ENCODE peak calls at places on chromosomes 16 and 17, in four cellular contexts. C is tibial nerve, B is Peyer's patch, F is pancreas. S is an unnamed sample. For H3K4me1, the result is how much of the 10 kb centered on the place peaks cover.

GRCh38 chr16:82156761-82157654 is 13.0 kb downstream of the MPHOSPH6 start:
- DNase-seq in F (no peak), B (no peak), C (no peak), S (no peak)

GRCh38 chr17:50672831-50673551 is 34.7 kb downstream of the ANKRD40 start:
- DNase-seq in B (no peak), C (no peak), F (peak), S (no peak)

GRCh38 chr17:28484296-28484695 is 10.9 kb downstream of the SLC13A2 start:
- DNase-seq in F (no peak), B (no peak), C (no peak), S (no peak)

GRCh38 chr16:55643161-55643970 is 12.4 kb upstream of the SLC6A2 start:
- DNase-seq in F (no peak), C (no peak), B (no peak), S (peak)

GRCh38 chr17:40314557-40314953 is 5.6 kb downstream of the RARA start:
- DNase-seq in F (peak), C (peak), B (peak), S (peak)

GRCh38 chr16:68065716-68066305 is 19.4 kb upstream of the NFATC3 start:
- DNase-seq in F (no peak), B (peak), C (no peak), S (no peak)

GRCh38 chr16:68289621-68290329 is 21.0 kb downstream of the SLC7A6OS start:
- DNase-seq in F (no peak), B (peak), C (no peak), S (no peak)

GRCh38 chr16:71916397-71916920 is 21.1 kb downstream of the IST1 start:
- DNase-seq in B (no peak), F (no peak), C (no peak), S (no peak)

GRCh38 chr16:12617401-12617819 is 186.3 kb downstream of the CPPED1 start:
- DNase-seq in C (no peak), F (no peak), B (no peak), S (no peak)

GRCh38 chr17:50972579-50972978 is 106.4 kb upstream of the TOB1 start:
- DNase-seq in B (no peak), F (no peak), C (no peak), S (no peak)

GRCh38 chr16:12097523-12098428 is 121.2 kb downstream of the SNX29 start:
- DNase-seq in F (no peak), B (no peak), C (no peak), S (no peak)

GRCh38 chr17:19265755-19266154 is 28.6 kb downstream of the EPN2 start:
- DNase-seq in B (no peak), C (no peak), F (no peak), S (no peak)

GRCh38 chr16:78684040-78684611 is 584.7 kb downstream of the WWOX start:
- DNase-seq in F (no peak), C (peak), B (peak), S (peak)

GRCh38 chr16:57755061-57755684 is 19.6 kb downstream of the KATNB1 start:
- DNase-seq in C (no peak), B (no peak), F (no peak), S (no peak)

GRCh38 chr16:68900009-68900408 is 56.7 kb downstream of the TANGO6 start:
- DNase-seq in F (no peak), B (no peak), C (no peak), S (no peak)

DNA sequence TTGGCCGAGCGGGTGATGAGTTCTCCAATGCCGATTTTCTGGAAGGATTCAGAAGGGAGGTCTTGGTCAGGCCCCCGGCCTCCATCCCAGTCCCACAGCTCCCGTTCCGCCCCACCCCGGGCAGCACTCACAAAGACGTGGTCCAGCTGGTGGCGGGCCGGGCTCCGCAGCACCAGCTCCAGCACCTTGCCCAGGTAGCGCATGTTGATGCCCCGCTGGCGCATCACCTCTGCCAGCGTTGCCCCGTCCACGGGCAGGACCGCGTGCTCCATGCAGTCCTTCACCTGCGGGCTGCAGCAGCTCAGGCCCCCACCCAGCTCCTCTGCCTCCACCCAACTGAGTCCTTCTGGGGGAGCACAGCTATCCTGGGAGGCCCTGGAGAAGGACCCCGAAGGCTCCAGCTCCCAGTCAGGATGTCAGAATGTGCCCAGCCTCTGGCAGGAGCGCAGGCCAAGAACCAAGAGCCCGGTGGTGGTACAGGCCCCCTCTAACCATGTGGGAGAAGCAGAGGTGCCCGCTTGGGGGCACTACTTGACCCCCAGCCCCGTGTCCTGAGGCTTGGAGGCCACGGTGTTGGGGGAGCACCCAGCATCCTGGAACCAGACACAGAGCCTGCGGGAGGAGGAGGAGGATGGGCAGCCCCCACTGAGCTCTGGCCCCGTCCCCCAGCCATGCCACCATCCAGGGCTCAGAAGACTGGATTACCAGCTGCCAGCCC is 16.2 kb downstream of the CLUH start:
- DNase-seq in B (peak), F (peak), C (no peak), S (no peak)
- H3K4me1 ChIP-seq in B (under half), F (under half), C (under half), S (under half)

GRCh38 chr17:83173997-83174858 is 94.8 kb downstream of the METRNL start:
- DNase-seq in F (peak), C (peak), B (peak), S (no peak)
- TF ChIP-seq CTCF in F (no peak), C (no peak), B (no peak), S (no peak)

DNA sequence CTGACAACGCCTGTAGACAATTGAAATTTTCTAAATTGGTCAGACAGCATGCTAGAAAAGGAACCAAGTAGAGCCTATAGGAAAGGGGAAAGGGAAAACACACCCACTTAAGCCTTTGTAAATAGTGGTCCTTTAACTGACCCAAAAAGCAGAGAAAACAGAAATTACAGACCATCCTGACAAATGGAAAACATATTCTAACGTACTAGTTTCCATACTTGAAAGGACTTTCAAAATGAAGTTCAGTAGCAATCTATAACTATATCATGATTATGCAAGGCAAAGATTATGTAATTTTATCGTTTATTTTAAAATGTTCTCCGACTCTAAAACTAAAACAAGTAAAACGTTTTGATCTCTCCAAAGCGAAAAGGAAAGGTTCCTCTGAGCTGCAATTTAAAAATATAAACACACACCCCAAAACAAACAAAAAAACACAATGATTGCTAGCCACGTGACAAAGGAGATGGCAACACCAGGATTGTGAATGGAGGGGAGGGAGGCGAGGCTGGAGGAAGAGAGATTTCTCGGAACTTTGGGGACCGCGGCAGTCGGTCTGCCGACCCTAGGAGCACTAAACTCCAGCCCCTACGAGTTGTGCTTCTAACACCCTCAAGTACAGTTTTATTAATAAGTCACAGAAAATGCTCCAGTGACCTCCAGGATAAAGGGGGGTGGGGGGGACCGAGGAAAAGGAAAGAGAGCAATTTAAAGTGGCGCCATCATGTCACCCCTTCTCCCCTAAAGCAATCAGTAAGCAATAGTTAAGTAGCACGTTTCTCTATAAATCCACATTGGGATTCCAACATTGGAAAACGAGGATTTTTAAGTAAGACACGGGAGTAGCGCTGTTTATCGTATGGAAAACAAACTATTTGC is 1.7 kb downstream of the KANSL1 start:
- DNase-seq in B (no peak), F (no peak), C (no peak), S (no peak)
- H3K4me1 ChIP-seq in B (half or more), F (half or more), C (under half), S (under half)

GRCh38 chr17:82489117-82489516 is 30.4 kb upstream of the FOXK2 start:
- DNase-seq in B (no peak), C (no peak), F (no peak), S (no peak)

GRCh38 chr17:82489851-82490511 is 29.6 kb upstream of the FOXK2 start:
- DNase-seq in C (no peak), F (no peak), B (no peak), S (no peak)

GRCh38 chr17:82491533-82491932 is 28.0 kb upstream of the FOXK2 start:
- DNase-seq in B (no peak), C (no peak), F (no peak), S (no peak)

GRCh38 chr17:82491196-82491530 is 28.4 kb upstream of the FOXK2 start:
- DNase-seq in F (no peak), B (no peak), C (no peak), S (no peak)

GRCh38 chr17:82490512-82491195 is 28.9 kb upstream of the FOXK2 start:
- DNase-seq in C (no peak), F (no peak), B (no peak), S (peak)
- TF ChIP-seq CTCF in C (no peak), F (no peak), B (no peak), S (no peak)

DNA sequence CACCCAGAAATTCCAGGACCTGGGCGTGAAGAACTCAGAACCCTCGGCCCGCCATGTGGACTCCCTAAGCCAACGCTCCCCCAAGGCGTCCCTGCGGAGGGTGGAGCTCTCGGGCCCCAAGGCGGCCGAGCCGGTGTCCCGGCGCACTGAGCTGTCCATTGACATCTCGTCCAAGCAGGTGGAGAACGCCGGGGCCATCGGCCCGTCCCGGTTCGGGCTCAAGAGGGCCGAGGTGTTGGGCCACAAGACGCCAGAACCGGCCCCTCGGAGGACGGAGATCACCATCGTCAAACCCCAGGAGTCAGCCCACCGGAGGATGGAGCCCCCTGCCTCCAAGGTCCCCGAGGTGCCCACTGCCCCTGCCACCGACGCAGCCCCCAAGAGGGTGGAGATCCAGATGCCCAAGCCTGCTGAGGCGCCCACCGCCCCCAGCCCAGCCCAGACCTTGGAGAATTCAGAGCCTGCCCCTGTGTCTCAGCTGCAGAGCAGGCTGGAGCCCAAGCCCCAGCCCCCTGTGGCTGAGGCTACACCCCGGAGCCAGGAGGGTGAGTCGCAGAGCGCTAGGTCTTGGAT is 261.5 kb downstream of the SEC14L1 start:
- DNase-seq in C (no peak), F (no peak), B (no peak), S (no peak)
- H3K4me1 ChIP-seq in C (under half), F (under half), B (under half), S (under half)

GRCh38 chr17:37516131-37516561 is 26.5 kb downstream of the DUSP14 start:
- DNase-seq in F (no peak), C (no peak), B (no peak), S (no peak)

GRCh38 chr17:37519241-37519985 is 29.7 kb downstream of the DUSP14 start:
- DNase-seq in C (no peak), B (no peak), F (no peak), S (no peak)

GRCh38 chr17:37521821-37522220 is 32.1 kb downstream of the DUSP14 start:
- DNase-seq in B (no peak), F (no peak), C (no peak), S (no peak)

GRCh38 chr17:37520174-37520573 is 30.5 kb downstream of the DUSP14 start:
- DNase-seq in C (no peak), B (no peak), F (no peak), S (no peak)

GRCh38 chr17:37518816-37519215 is 29.1 kb downstream of the DUSP14 start:
- DNase-seq in C (no peak), F (no peak), B (no peak), S (no peak)
- TF ChIP-seq CTCF in C (no peak), F (no peak), B (no peak), S (no peak)

DNA sequence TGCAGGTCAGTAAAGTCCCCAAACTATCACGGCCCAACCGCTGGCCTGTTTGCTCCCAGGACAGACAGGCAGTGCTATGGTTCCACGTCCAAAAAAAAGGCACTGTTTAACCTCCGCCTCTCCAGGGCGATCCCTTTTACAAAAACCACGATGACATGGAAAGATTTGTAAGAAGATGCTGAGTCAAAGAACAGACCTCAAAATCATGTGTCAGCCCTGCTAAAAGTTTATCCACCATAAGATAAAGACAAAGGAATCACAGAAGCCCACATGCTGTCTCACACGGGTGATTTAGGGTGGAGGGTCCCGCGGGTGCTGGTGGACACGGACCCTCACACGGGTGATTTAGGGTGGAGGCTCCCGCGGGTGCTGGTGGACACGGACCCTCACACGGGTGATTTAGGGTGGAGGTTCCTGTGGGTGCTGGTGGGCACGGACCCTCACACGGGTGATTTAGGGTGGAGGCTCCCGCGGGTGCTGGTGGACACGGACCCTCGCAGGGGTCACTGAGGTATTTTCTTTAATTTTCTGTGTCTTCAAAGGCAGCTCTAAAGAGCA is 117.2 kb upstream of the METRNL start:
- DNase-seq in B (peak), C (no peak), F (no peak), S (no peak)
- H3K4me1 ChIP-seq in B (under half), C (under half), F (under half), S (under half)